ENCODE peak calls at places on chromosomes 3 and 15, in four cellular contexts. O, M, T and F are unnamed samples.
A peak's percentile ranks its signal among the peaks of the same experiment; 100 is the strongest.

GRCh38 chr3:141796436-141797166 is 33.4 kb downstream of the GRK7 start:
- DNase-seq in T (peak; percentile 6), M (peak; percentile 47), O (no peak), F (no peak)

GRCh38 chr15:38996111-38996541 is 431.5 kb upstream of the RASGRP1 start:
- DNase-seq in T (peak; percentile 96), O (no peak), M (no peak), F (no peak)

GRCh38 chr3:182909318-182910040 is 70.9 kb downstream of the DCUN1D1 start:
- DNase-seq in T (peak; percentile 39), O (no peak), M (no peak), F (no peak)

GRCh38 chr15:98823012-98823458 is 174.7 kb downstream of the IGF1R start:
- DNase-seq in O (no peak), M (no peak), T (peak; percentile 59), F (no peak)

GRCh38 chr15:58498821-58499580 is 67.2 kb downstream of the LIPC start:
- DNase-seq in O (peak; percentile 57), M (no peak), T (no peak), F (no peak)

GRCh38 chr3:186847437-186847836 is 4.9 kb downstream of the ADIPOQ start:
- DNase-seq in M (no peak), T (no peak), O (no peak), F (no peak)

GRCh38 chr3:149009732-149010131 is 18.4 kb downstream of the GYG1 start:
- DNase-seq in M (peak; percentile 30), T (no peak), O (no peak), F (no peak)

GRCh38 chr3:8681349-8681748 is 36.8 kb upstream of the SSUH2 start:
- DNase-seq in T (no peak), O (no peak), M (no peak), F (no peak)

GRCh38 chr3:113736548-113737089 is 9.4 kb downstream of the NAA50 start:
- DNase-seq in M (no peak), O (no peak), T (peak; percentile 79), F (no peak)

GRCh38 chr3:150000631-150001030 is 29.9 kb upstream of the PFN2 start:
- DNase-seq in M (no peak), T (no peak), O (no peak), F (no peak)

GRCh38 chr3:197522183-197522715 is 33.5 kb downstream of the BDH1 start:
- DNase-seq in T (peak; percentile 81), O (no peak), M (peak; percentile 90), F (no peak)

GRCh38 chr3:129463736-129464135 is 23.7 kb downstream of the IFT122 start:
- DNase-seq in M (no peak), T (no peak), O (no peak), F (no peak)

GRCh38 chr3:114411811-114412803 is 118.3 kb downstream of the TIGIT start:
- DNase-seq in O (no peak), M (no peak), T (peak; percentile 16), F (no peak)

GRCh38 chr3:60514085-60514649 is 737.1 kb downstream of the FHIT start:
- DNase-seq in O (no peak), T (no peak), M (no peak), F (no peak)

GRCh38 chr3:195147649-195148121 is 123.3 kb downstream of the XXYLT1 start:
- DNase-seq in M (peak; percentile 65), O (no peak), T (peak; percentile 91), F (no peak)

GRCh38 chr3:102156426-102156825 is 278.4 kb upstream of the ZPLD1 start:
- DNase-seq in T (peak; percentile 93), O (no peak), M (no peak), F (no peak)

GRCh38 chr3:12405432-12406272 is 78.6 kb upstream of the TSEN2 start:
- DNase-seq in O (no peak), M (peak; percentile 86), T (peak; percentile 98), F (peak; percentile 91)

GRCh38 chr3:9149566-9149965 is 99.9 kb downstream of the SRGAP3 start:
- DNase-seq in T (no peak), M (no peak), O (no peak), F (no peak)

GRCh38 chr15:36501063-36501678 is 78.3 kb upstream of the CDIN1 start:
- DNase-seq in M (no peak), T (peak; percentile 69), O (peak; percentile 55), F (no peak)

GRCh38 chr3:163879172-163879571 is 1199.1 kb downstream of the SI start:
- DNase-seq in T (no peak), M (no peak), O (no peak), F (no peak)

GRCh38 chr15:68818671-68819450 is 1.8 kb downstream of the ANP32A start:
- DNase-seq in T (peak; percentile 53), O (peak; percentile 51), M (peak; percentile 48), F (no peak)

GRCh38 chr3:157136647-157137387 is 23.1 kb downstream of the CCNL1 start:
- DNase-seq in O (no peak), M (peak; percentile 83), T (no peak), F (no peak)

GRCh38 chr3:125651246-125651645 is 55.9 kb upstream of the OSBPL11 start:
- DNase-seq in T (no peak), O (no peak), M (no peak), F (no peak)

GRCh38 chr3:192039593-192039992 is 578.6 kb downstream of the PYDC2 start:
- DNase-seq in M (no peak), O (no peak), T (no peak), F (no peak)

GRCh38 chr3:115595611-115596010 is 27.7 kb upstream of the GAP43 start:
- DNase-seq in T (no peak), M (no peak), O (no peak), F (no peak)

GRCh38 chr3:54783611-54784010 is 144.2 kb downstream of the LRTM1 start:
- DNase-seq in T (no peak), M (no peak), O (no peak), F (no peak)

GRCh38 chr3:30458781-30459180 is 147.6 kb upstream of the TGFBR2 start:
- DNase-seq in T (no peak), M (no peak), O (no peak), F (no peak)

GRCh38 chr3:49563040-49563578 is 8.8 kb downstream of the BSN start:
- DNase-seq in O (no peak), M (no peak), T (no peak), F (no peak)
- TF ChIP-seq CTCF in O (no peak), M (no peak), T (no peak), F (no peak)

GRCh38 chr15:73683624-73684536 is at the start of gene CD276:
- DNase-seq in T (peak; percentile 55), M (peak; percentile 73), O (peak; percentile 83), F (peak; percentile 77)

GRCh38 chr15:73683257-73683623 is 943 bp upstream of the CD276 start:
- DNase-seq in T (no peak), O (no peak), M (no peak), F (peak; percentile 51)

GRCh38 chr15:73685981-73686380 is 1.8 kb downstream of the CD276 start:
- DNase-seq in O (no peak), T (no peak), M (no peak), F (no peak)

GRCh38 chr15:73686781-73687256 is 2.6 kb downstream of the CD276 start:
- DNase-seq in M (no peak), O (peak; percentile 33), T (peak; percentile 80), F (no peak)

GRCh38 chr15:73685561-73685960 is 1.4 kb downstream of the CD276 start:
- DNase-seq in T (peak; percentile 8), M (no peak), O (no peak), F (no peak)
- H3K4me3 ChIP-seq in T (no peak overlapping the region), M (peak overlapping the region; percentile 75), O (peak overlapping the region; percentile 94), F (no peak overlapping the region)

GRCh38 chr15:99970891-99971330 is 237.7 kb upstream of the LYSMD4 start:
- DNase-seq in M (no peak), O (no peak), T (no peak), F (no peak)

GRCh38 chr15:99976000-99976399 is 242.8 kb upstream of the LYSMD4 start:
- DNase-seq in M (no peak), O (no peak), T (no peak), F (no peak)

GRCh38 chr15:99974246-99974645 is 241.0 kb upstream of the LYSMD4 start:
- DNase-seq in T (no peak), M (no peak), O (no peak), F (no peak)

GRCh38 chr15:99976811-99977271 is 243.6 kb upstream of the LYSMD4 start:
- DNase-seq in O (no peak), T (no peak), M (no peak), F (no peak)

GRCh38 chr15:99973351-99973750 is 240.1 kb upstream of the LYSMD4 start:
- DNase-seq in O (no peak), T (no peak), M (no peak), F (no peak)
- H3K9me3 ChIP-seq in O (no peaks in the 10 kb centered on the region), T (no peaks in the 10 kb centered on the region), M (no peaks in the 10 kb centered on the region), F (no peaks in the 10 kb centered on the region)

GRCh38 chr3:134250717-134251220 is at the start of gene RYK:
- DNase-seq in M (peak; percentile 86), T (peak; percentile 77), O (peak; percentile 82), F (peak; percentile 78)

GRCh38 chr3:134251731-134252391 is 1.2 kb upstream of the RYK start:
- DNase-seq in T (no peak), M (no peak), O (no peak), F (no peak)

GRCh38 chr3:134249935-134250716 is 533 bp downstream of the RYK start:
- DNase-seq in M (peak; percentile 76), O (peak; percentile 64), T (peak; percentile 62), F (no peak)

GRCh38 chr3:134252766-134253165 is 2.1 kb upstream of the RYK start:
- DNase-seq in T (no peak), O (peak; percentile 24), M (no peak), F (no peak)

DNA sequence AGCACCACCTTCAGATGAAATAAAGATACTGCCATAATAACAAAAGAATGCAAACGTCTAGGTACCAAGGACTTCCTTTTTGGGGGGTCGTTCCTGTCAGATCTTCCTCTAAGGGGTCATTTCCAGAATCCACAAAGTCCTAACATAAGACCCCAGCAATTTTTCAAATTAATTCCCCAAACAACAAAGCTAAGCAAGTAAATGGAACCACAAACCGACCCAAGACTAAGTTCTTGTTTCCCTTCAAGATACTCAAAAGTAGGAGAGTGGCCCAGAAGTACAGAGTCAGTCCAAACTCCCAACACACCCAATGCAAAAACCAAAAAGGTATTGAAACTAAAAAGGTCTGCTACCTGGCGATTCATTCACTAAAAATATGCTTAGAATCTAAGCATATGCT is 1.2 kb downstream of the RYK start:
- DNase-seq in T (peak; percentile 28), O (no peak), M (no peak), F (no peak)
- TF ChIP-seq CTCF in T (no peak), O (no peak), M (no peak), F (no peak)

GRCh38 chr3:44926921-44927320 is 49.1 kb downstream of the ZDHHC3 start:
- DNase-seq in M (no peak), O (no peak), T (no peak), F (no peak)
- H3K4me3 ChIP-seq in M (no peak overlapping the region), O (no peak overlapping the region), T (no peak overlapping the region), F (no peak overlapping the region)